ENCODE peak calls at places on chromosomes 4 and X, in ten cellular contexts. Q is thyroid gland; K is upper lobe of right lung; W is endodermal cell; X is CD4-positive, alpha-beta T cell; R is cardiac muscle cell; G is neuronal stem cell; M is Karpas-422; Y is tibial artery; F is trophoblast cell. U is an unnamed sample.

GRCh38 chr4:123561525-123561924 is 164.9 kb downstream of the SPRY1 start:
- DNase-seq in Q (no peak), K (no peak), W (no peak), X (no peak), R (no peak), G (no peak), M (no peak), Y (no peak), F (no peak), U (no peak)

GRCh38 chrX:3576886-3577516 is 136.4 kb downstream of the PRKX start:
- DNase-seq in Q (no peak), K (no peak), W (no peak), X (no peak), R (no peak), G (no peak), M (no peak), Y (no peak), F (no peak), U (no peak)

GRCh38 chr4:112145820-112146813 is 863 bp downstream of the FAM241A start:
- DNase-seq in Q (peak), K (peak), W (peak), X (peak), R (peak), G (peak), M (peak), Y (peak), F (peak), U (peak)

GRCh38 chr4:6307230-6307629 is 37.6 kb downstream of the WFS1 start:
- DNase-seq in Q (no peak), K (no peak), W (no peak), X (no peak), R (no peak), G (no peak), M (no peak), Y (no peak), F (no peak), U (no peak)

GRCh38 chr4:52037730-52038108 is 380 bp downstream of the SGCB start:
- DNase-seq in Q (peak), K (no peak), W (peak), X (no peak), R (peak), G (no peak), M (peak), Y (peak), F (no peak), U (no peak)

GRCh38 chrX:129650821-129651510 is 3.8 kb downstream of the APLN start:
- DNase-seq in Q (no peak), K (no peak), W (peak), X (no peak), R (no peak), G (no peak), M (no peak), Y (no peak), F (no peak), U (no peak)

GRCh38 chrX:39195156-39195555 is 393.9 kb downstream of the MID1IP1 start:
- DNase-seq in Q (no peak), K (no peak), W (peak), X (no peak), R (peak), G (no peak), M (peak), Y (no peak), F (no peak), U (no peak)

GRCh38 chr4:38985363-38986065 is 46.7 kb downstream of the TMEM156 start:
- DNase-seq in Q (no peak), K (no peak), W (no peak), X (no peak), R (no peak), G (peak), M (no peak), Y (no peak), F (no peak), U (no peak)

GRCh38 chr4:24321151-24321550 is 263.2 kb downstream of the DHX15 start:
- DNase-seq in Q (no peak), K (no peak), W (no peak), X (no peak), R (no peak), G (no peak), M (no peak), Y (no peak), F (no peak), U (no peak)

GRCh38 chr4:152401424-152401823 is 134.5 kb downstream of the FBXW7 start:
- DNase-seq in Q (no peak), K (no peak), W (no peak), X (no peak), R (no peak), G (no peak), M (no peak), Y (no peak), F (no peak), U (no peak)

GRCh38 chrX:43880439-43880838 is 1.8 kb downstream of the MAOB start:
- DNase-seq in Q (no peak), K (no peak), W (no peak), X (no peak), R (no peak), G (no peak), M (no peak), Y (no peak), F (peak), U (no peak)

GRCh38 chr4:133668061-133668851 is 519.2 kb downstream of the PCDH10 start:
- DNase-seq in Q (no peak), K (no peak), W (peak), X (no peak), R (peak), G (no peak), M (no peak), Y (no peak), F (no peak), U (no peak)

GRCh38 chrX:1392376-1393130 is 640 bp upstream of the SLC25A6 start:
- DNase-seq in Q (peak), K (peak), W (peak), X (no peak), R (peak), G (no peak), M (peak), Y (peak), F (peak), U (peak)

GRCh38 chr4:18689308-18689915 is 667.9 kb upstream of the LCORL start:
- DNase-seq in Q (peak), K (no peak), W (peak), X (peak), R (peak), G (peak), M (peak), Y (no peak), F (peak), U (no peak)

GRCh38 chr4:25991296-25991695 is 77.3 kb downstream of the SMIM20 start:
- DNase-seq in Q (no peak), K (no peak), W (peak), X (no peak), R (no peak), G (no peak), M (no peak), Y (no peak), F (no peak), U (no peak)

GRCh38 chrX:151852294-151852693 is 60.4 kb upstream of the MAGEA4 start:
- DNase-seq in Q (no peak), K (no peak), W (peak), X (no peak), R (no peak), G (no peak), M (peak), Y (no peak), F (no peak), U (no peak)

GRCh38 chrX:87064522-87064921 is 453.1 kb upstream of the KLHL4 start:
- DNase-seq in Q (no peak), K (no peak), W (no peak), X (no peak), R (no peak), G (no peak), M (no peak), Y (no peak), F (no peak), U (no peak)

GRCh38 chrX:121008920-121009319 is 23.4 kb upstream of the CT47A1 start:
- DNase-seq in Q (no peak), K (no peak), W (no peak), X (no peak), R (no peak), G (no peak), M (no peak), Y (no peak), F (no peak), U (no peak)

GRCh38 chrX:104568304-104568915 is 2.4 kb downstream of the IL1RAPL2 start:
- DNase-seq in Q (no peak), K (no peak), W (peak), X (no peak), R (peak), G (no peak), M (no peak), Y (no peak), F (no peak), U (peak)

GRCh38 chrX:73447311-73447794 is 500 bp downstream of the CDX4 start:
- DNase-seq in Q (peak), K (no peak), W (peak), X (no peak), R (no peak), G (peak), M (no peak), Y (no peak), F (no peak), U (peak)

GRCh38 chr4:2257361-2258001 is 4.4 kb downstream of the MXD4 start:
- DNase-seq in Q (no peak), K (peak), W (peak), X (no peak), R (no peak), G (no peak), M (no peak), Y (peak), F (no peak), U (no peak)

GRCh38 chr4:2256156-2256731 is 5.7 kb downstream of the MXD4 start:
- DNase-seq in Q (peak), K (peak), W (no peak), X (no peak), R (no peak), G (no peak), M (no peak), Y (peak), F (no peak), U (peak)

GRCh38 chr4:2256781-2257191 is 5.1 kb downstream of the MXD4 start:
- DNase-seq in Q (peak), K (peak), W (peak), X (no peak), R (no peak), G (no peak), M (no peak), Y (peak), F (no peak), U (peak)

GRCh38 chr4:2254665-2255500 is 7.0 kb downstream of the MXD4 start:
- DNase-seq in Q (no peak), K (no peak), W (peak), X (no peak), R (no peak), G (no peak), M (no peak), Y (peak), F (no peak), U (peak)

DNA sequence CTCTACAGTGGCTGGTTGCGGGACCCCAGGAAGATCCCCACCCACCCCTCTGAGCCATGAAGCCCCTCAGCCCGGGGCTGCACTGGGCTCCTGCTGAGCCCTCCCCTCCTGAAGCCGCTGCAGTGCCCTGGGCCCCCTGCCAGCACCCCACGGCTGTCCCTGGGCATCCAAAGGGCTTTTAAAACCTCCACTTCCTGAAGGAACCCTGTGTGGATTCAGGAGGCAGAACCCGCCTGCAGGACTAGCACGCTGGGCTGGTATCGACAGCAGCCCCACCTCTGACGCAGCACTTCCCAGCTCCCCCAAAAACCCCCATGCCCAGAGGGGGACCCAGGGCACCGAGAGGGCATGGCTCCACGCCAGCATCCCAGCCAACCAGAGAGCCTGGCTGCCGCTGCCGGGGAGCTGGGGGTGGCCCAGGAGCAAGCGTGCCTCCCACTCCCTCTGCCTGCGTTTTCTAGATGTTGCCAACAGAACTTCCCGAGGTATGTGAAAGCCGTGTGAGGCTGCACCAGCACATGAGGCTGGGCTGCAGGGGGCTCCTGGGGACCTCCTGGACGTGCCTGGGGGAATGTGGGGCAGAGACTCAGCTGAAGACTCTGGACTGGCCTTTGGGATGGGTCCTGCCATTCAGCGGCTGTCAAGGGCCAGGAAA is 6.3 kb downstream of the MXD4 start:
- DNase-seq in Q (peak), K (peak), W (peak), X (no peak), R (no peak), G (no peak), M (no peak), Y (peak), F (no peak), U (peak)
- H3K27ac ChIP-seq in Q (peak), K (peak), W (no peak), X (no peak), R (no peak), G (no peak), M (no peak), Y (peak), F (no peak), U (peak)

DNA sequence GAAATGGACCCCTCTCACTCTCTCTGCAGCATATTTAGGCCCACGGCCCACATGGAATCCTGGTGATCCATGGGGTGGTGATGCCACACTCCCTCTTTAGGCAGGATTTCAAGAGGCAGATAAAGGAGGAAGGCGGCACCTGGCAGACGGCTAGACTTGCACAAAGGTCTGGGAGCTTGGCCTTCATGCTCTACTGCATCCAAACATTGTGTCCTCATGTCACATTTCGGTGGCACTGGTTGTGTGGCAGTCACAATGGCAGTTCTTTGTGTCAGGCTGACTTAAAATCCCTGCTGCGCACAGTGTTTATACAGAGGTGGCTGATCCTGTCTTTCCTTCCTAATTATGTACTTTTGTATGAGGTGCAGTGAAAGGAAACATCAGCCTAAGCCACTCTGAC is 147.3 kb downstream of the STK32B start:
- DNase-seq in Q (no peak), K (no peak), W (no peak), X (no peak), R (no peak), G (no peak), M (no peak), Y (no peak), F (no peak), U (no peak)
- H3K27ac ChIP-seq in Q (no peak), K (no peak), W (peak), X (no peak), R (no peak), G (no peak), M (no peak), Y (no peak), F (no peak), U (no peak)

DNA sequence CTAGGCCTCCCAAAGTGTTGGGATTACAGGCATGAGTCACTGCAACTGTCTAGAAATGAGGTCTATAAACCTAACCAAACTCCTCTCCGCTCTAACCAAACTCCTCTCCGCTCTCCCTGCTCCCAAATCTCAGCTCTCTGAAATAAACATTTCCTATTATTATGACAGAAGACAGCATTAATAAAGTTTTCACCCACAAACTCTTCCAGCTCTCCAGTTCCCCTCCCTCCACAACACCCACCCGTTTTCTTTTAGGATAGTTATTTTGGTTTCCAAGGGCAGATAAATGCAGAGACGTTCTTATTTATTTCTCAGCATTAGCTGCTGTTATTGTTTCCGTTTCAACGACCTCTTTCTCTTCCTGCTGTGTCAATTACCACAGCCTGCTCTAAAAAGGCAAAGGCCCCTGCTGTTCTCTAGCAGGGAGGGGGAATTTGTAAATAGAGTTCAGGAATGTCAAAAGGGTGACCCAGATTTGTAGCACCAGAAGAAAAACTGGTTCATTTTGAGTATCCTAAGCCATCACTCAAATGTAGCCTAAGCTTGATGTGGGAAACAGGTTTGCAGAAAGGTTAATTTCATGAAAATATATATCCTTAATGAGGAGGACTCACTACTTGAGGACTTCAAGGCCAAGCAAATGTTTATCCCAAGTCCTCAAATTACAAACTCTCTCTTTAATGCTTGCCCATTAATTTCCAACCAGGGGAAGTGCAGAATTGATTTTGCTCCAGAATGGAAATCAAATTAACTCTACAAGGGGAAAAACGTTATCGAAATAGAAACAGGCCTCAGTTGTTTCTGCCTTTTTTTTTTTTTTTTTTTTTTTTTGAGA is 13.5 kb upstream of the SCD5 start:
- DNase-seq in Q (no peak), K (no peak), W (peak), X (no peak), R (no peak), G (peak), M (no peak), Y (no peak), F (no peak), U (no peak)
- H3K27ac ChIP-seq in Q (no peak), K (no peak), W (peak), X (no peak), R (no peak), G (peak), M (no peak), Y (peak), F (no peak), U (peak)

GRCh38 chrX:51894697-51895336 is 1.4 kb downstream of the MAGED1 start:
- DNase-seq in Q (peak), K (peak), W (peak), X (no peak), R (peak), G (no peak), M (no peak), Y (peak), F (no peak), U (peak)

GRCh38 chrX:51891821-51892551 is 1.4 kb upstream of the MAGED1 start:
- DNase-seq in Q (no peak), K (no peak), W (peak), X (no peak), R (no peak), G (no peak), M (peak), Y (peak), F (peak), U (no peak)

GRCh38 chrX:51893931-51894696 is 691 bp downstream of the MAGED1 start:
- DNase-seq in Q (peak), K (peak), W (peak), X (no peak), R (peak), G (peak), M (peak), Y (peak), F (peak), U (peak)

GRCh38 chrX:51891245-51891644 is 2.2 kb upstream of the MAGED1 start:
- DNase-seq in Q (no peak), K (no peak), W (no peak), X (no peak), R (no peak), G (no peak), M (no peak), Y (no peak), F (no peak), U (no peak)

DNA sequence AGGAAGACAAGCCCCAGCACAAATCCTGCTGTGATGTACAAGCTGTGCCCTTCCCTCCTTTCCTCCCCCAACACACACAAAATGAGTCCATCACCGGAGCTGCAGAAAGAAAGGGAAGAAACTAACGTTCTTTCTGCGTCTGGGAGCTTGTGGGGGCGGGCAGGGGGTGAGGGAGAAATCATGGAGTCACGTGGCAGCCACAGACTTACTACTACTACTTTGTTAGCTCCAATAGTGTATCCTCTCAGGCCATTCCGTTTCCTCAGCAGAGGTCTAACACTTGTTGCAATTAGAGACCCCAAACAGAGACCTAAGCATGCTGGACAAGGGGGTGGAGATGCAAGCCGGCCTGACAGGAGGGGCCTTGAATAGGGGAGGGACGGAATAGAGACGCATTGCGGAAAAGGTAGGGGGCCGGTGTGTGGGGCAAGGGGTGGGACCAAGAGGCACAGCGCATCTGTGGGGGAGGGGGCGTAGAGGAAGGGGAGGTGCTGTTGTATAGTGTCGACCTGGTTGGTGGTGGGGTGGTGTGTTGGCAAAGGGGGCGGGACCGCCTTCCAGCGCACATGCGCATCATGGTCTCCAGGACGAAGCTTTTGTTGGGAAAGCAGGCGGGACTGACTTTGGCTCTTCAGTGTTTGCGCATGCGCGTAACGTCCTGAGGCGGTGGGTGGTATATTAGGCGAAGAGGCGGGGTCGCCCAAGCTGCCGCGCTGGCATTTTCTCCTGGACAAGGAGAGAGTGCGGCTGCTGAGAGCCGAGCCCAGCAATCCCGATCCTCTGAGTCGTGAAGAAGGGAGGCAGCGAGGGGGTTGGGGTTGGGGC is at the start of gene MAGED1:
- DNase-seq in Q (peak), K (peak), W (peak), X (peak), R (peak), G (peak), M (peak), Y (peak), F (peak), U (peak)
- H3K27ac ChIP-seq in Q (peak), K (peak), W (peak), X (peak), R (peak), G (peak), M (peak), Y (peak), F (peak), U (peak)

DNA sequence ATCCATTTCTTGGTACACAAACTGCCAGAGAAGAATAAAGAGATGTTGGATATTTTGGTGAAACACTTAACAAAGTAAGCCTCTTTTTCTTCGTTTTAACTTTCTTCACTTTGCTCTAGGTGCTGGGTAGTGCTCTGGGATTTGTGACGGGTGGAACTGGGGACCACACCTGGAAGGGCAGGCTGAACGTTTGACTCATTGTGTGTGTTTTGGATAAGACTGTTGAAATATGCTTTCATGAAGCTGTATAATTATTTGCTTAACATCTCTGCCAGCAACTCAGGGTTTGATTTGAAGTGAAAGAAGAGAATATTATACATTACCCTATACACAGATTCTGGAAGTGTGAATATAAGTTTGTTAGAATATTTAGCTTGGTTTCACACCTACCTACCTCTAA is 233.2 kb downstream of the ARHGAP10 start:
- DNase-seq in Q (no peak), K (no peak), W (no peak), X (no peak), R (no peak), G (no peak), M (no peak), Y (no peak), F (no peak), U (no peak)
- H3K27ac ChIP-seq in Q (no peak), K (no peak), W (no peak), X (no peak), R (no peak), G (no peak), M (no peak), Y (no peak), F (no peak), U (no peak)

U was measured in right lobe of liver.